ENCODE peak calls at places on chromosomes 6 and 20, in six cellular contexts. N, C, P, T, G and E are unnamed samples.

GRCh38 chr6:170250981-170251775 is 39.7 kb downstream of the DLL1 start:
- DNase-seq in N (no peak), G (peak), T (no peak), C (no peak), P (no peak), E (no peak)

GRCh38 chr6:77502966-77503365 is 39.7 kb upstream of the HTR1B start:
- DNase-seq in T (no peak), G (peak), C (no peak), N (no peak), P (no peak), E (no peak)

GRCh38 chr20:19301843-19302242 is 89.4 kb downstream of the SLC24A3 start:
- DNase-seq in C (no peak), N (no peak), P (no peak), T (no peak), G (peak), E (no peak)

GRCh38 chr6:169024047-169024660 is 229.5 kb downstream of the THBS2 start:
- DNase-seq in G (no peak), P (no peak), C (no peak), N (no peak), T (no peak), E (no peak)

GRCh38 chr6:118899948-118900347 is 6.0 kb downstream of the ASF1A start:
- DNase-seq in G (no peak), P (peak), C (no peak), N (no peak), T (no peak), E (peak)

GRCh38 chr6:142297996-142298753 is 3.6 kb upstream of the ADGRG6 start:
- DNase-seq in G (peak), P (no peak), N (no peak), T (no peak), C (no peak), E (peak)

GRCh38 chr20:57795977-57796560 is 86.3 kb upstream of the PMEPA1 start:
- DNase-seq in T (no peak), N (no peak), C (no peak), P (no peak), G (no peak), E (no peak)

GRCh38 chr20:45630366-45630765 is 718 bp downstream of the WFDC9 start:
- DNase-seq in T (no peak), P (no peak), C (no peak), G (peak), N (no peak), E (no peak)

GRCh38 chr6:106528521-106528920 is 100.8 kb downstream of the RTN4IP1 start:
- DNase-seq in T (no peak), C (no peak), P (no peak), G (no peak), N (no peak), E (no peak)

GRCh38 chr6:85494551-85495337 is 44.9 kb downstream of the NT5E start:
- DNase-seq in N (no peak), P (no peak), G (peak), C (no peak), T (no peak), E (no peak)

GRCh38 chr6:134937426-134937825 is 12.5 kb downstream of the ALDH8A1 start:
- DNase-seq in P (no peak), N (no peak), G (no peak), T (no peak), C (no peak), E (no peak)

GRCh38 chr20:18304618-18305017 is 16.3 kb downstream of the ZNF133 start:
- DNase-seq in C (no peak), G (no peak), P (no peak), T (no peak), N (no peak), E (no peak)

GRCh38 chr6:161369339-161369738 is 95.5 kb upstream of the AGPAT4 start:
- DNase-seq in G (peak), T (no peak), P (no peak), C (no peak), N (no peak), E (no peak)

GRCh38 chr20:3714092-3714491 is 1.7 kb upstream of the SIGLEC1 start:
- DNase-seq in N (no peak), P (no peak), T (no peak), G (no peak), C (no peak), E (no peak)

GRCh38 chr6:49606696-49607390 is 29.8 kb downstream of the RHAG start:
- DNase-seq in N (peak), T (peak), C (no peak), G (peak), P (peak), E (peak)

GRCh38 chr6:81362246-81362645 is 390.2 kb downstream of the TENT5A start:
- DNase-seq in G (no peak), N (no peak), C (no peak), T (no peak), P (no peak), E (no peak)

GRCh38 chr20:19769516-19769915 is 11.5 kb downstream of the RIN2 start:
- DNase-seq in T (no peak), G (no peak), N (no peak), P (no peak), C (no peak), E (no peak)

GRCh38 chr20:57596998-57597939 is 23.0 kb downstream of the ZBP1 start:
- DNase-seq in G (peak), N (peak), P (peak), T (peak), C (peak), E (peak)

GRCh38 chr6:2157441-2158127 is 87.8 kb downstream of the GMDS start:
- DNase-seq in G (peak), N (no peak), C (no peak), P (no peak), T (peak), E (peak)

GRCh38 chr6:23454090-23454998 is 671.7 kb upstream of the NRSN1 start:
- DNase-seq in T (peak), P (peak), G (peak), N (no peak), C (no peak), E (no peak)

GRCh38 chr6:113980937-113981554 is 10.1 kb upstream of the HDAC2 start:
- DNase-seq in T (peak), C (no peak), G (peak), N (peak), P (peak), E (peak)

GRCh38 chr6:46491789-46492547 is 719 bp upstream of the RCAN2 start:
- DNase-seq in T (no peak), G (peak), N (peak), P (peak), C (peak), E (peak)

GRCh38 chr20:48716086-48716485 is 111.7 kb downstream of the PREX1 start:
- DNase-seq in G (no peak), P (no peak), T (peak), N (no peak), C (no peak), E (peak)

GRCh38 chr6:15442467-15442866 is 196.6 kb downstream of the JARID2 start:
- DNase-seq in G (no peak), T (no peak), C (no peak), P (no peak), N (no peak), E (no peak)

GRCh38 chr6:8859501-8859900 is 424.2 kb upstream of the SLC35B3 start:
- DNase-seq in N (no peak), T (no peak), C (no peak), P (no peak), G (no peak), E (no peak)

GRCh38 chr6:43302126-43302525 is 4.1 kb downstream of the SLC22A7 start:
- DNase-seq in T (no peak), C (no peak), P (no peak), N (no peak), G (no peak), E (no peak)

GRCh38 chr20:50207026-50207425 is 16.4 kb downstream of the CEBPB start:
- DNase-seq in T (no peak), P (no peak), N (no peak), G (no peak), C (no peak), E (no peak)

GRCh38 chr6:91781946-91782345 is 1195.1 kb upstream of the MAP3K7 start:
- DNase-seq in C (no peak), T (no peak), G (peak), P (no peak), N (no peak), E (no peak)

GRCh38 chr6:97669191-97669651 is 386.2 kb upstream of the MMS22L start:
- DNase-seq in C (peak), T (peak), G (peak), N (no peak), P (peak), E (peak)

GRCh38 chr6:56695702-56696101 is 53.0 kb upstream of the DST start:
- DNase-seq in P (no peak), C (no peak), N (no peak), G (no peak), T (no peak), E (no peak)

GRCh38 chr20:49982346-49983122 is at the start of gene SNAI1:
- DNase-seq in N (peak), P (peak), T (peak), G (peak), C (peak), E (peak)

GRCh38 chr20:57660510-57661199 is 40.4 kb upstream of the ZBP1 start:
- DNase-seq in C (peak), N (no peak), P (no peak), G (no peak), T (no peak), E (no peak)

GRCh38 chr6:149049230-149049629 is 268.3 kb upstream of the TAB2 start:
- DNase-seq in P (no peak), T (no peak), C (no peak), N (no peak), G (peak), E (no peak)

GRCh38 chr20:13995086-13995665 is at the start of gene MACROD2:
- DNase-seq in G (peak), C (no peak), P (peak), N (no peak), T (peak), E (peak)

GRCh38 chr20:9508240-9508661 is 6.1 kb upstream of the LAMP5 start:
- DNase-seq in N (no peak), P (no peak), T (no peak), C (no peak), G (no peak), E (no peak)

GRCh38 chr6:156175433-156175832 is 601.7 kb upstream of the ARID1B start:
- DNase-seq in N (no peak), C (no peak), G (no peak), T (no peak), P (no peak), E (no peak)

GRCh38 chr6:156174026-156174880 is 602.9 kb upstream of the ARID1B start:
- DNase-seq in N (no peak), G (no peak), C (no peak), P (no peak), T (no peak), E (peak)

GRCh38 chr6:156175971-156176421 is 601.2 kb upstream of the ARID1B start:
- DNase-seq in G (peak), P (peak), T (no peak), N (peak), C (no peak), E (no peak)
- TF ChIP-seq CTCF in G (peak), P (peak), T (no peak), N (peak), C (no peak), E (no peak)

DNA sequence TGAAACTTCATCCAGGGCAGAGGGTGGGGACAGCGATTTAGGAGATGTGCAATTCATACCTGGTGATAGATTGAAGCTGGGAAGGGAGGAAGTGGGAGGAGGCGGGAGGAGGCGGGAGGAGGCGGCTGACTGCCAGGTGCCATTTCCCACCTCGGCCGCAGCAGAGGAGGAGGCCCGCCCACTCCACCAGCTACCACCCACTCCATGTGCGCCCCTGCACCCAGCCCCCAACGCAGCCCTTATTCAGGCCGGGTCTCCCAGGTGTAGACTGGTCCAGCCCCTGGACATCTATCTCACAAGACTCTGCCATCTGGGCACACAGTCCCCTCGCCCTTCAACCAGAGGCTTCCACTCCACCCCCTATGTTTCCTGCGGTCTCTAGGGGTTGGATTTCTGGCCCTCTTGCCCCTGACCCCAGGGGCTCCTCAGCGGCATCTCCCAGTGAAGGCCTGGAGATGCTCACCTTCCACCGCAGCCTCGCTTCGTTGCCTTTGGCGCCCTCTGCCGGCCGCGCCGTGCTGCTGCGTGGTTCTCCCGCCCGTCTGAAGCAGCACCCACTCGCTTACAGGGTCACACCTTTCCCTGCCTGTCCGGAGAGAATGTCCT is 32.6 kb upstream of the FAM83D start:
- DNase-seq in T (peak), N (peak), P (peak), C (peak), G (peak), E (peak)
- TF ChIP-seq CTCF in T (peak), N (peak), P (peak), C (peak), G (peak), E (peak)

DNA sequence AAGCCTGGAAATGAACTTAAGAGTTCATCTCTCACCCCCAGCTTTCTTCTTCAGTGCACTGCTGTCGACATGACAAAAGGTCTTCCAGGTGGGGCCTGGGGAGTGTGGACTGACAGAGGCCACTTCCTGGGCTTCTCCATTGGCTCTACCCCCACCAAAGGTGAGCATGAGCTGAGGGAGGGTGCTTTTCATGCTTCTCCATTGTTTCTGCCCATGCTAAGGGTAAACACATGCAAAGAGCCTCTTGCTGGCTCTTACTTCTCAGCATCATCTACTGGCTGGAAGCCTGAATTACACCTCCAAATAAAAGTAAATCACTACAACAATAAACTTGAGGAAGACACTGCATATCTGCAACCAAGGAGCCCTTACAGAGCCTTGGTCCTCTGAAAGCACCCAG is 227.2 kb downstream of the EPM2A start:
- DNase-seq in G (peak), N (peak), T (peak), C (no peak), P (no peak), E (no peak)
- TF ChIP-seq CTCF in G (peak), N (peak), T (peak), C (no peak), P (peak), E (no peak)

DNA sequence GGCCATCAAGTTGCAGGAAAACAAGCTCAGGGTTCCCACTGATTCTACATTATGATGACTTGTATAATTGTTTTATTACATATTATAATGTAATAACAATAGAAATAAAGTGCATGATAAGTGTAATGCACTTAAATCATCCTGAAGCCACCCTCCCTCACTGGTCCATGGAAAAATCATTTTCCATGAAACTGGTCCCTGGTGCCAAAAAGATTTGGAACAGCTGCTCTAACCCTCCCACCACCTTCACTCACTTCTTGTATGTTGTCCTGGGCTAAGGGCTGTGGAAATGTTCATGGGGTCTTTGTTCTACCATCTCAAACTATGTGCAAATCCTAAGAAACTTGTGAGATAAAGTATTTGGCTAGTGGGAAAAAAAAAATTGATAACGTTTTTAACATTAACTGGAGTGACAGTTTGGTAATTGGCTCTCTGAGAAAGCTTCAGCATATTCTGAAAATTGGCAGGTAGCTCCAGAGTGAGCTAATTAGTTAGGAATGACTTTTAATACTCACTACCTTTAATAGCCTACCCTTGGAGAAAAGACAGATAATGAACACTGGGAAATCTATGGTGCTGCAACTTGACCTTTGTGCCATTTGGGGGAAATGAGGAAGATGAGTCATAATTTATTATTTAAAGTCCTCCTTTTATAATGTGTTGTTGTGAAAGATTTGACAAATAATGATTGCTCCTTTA is 134.0 kb downstream of the LRRC1 start:
- DNase-seq in P (no peak), T (no peak), N (no peak), C (no peak), G (peak), E (no peak)
- TF ChIP-seq CTCF in P (no peak), T (no peak), N (no peak), C (no peak), G (no peak), E (no peak)

GRCh38 chr6:160071805-160072687 is 49.6 kb upstream of the SLC22A1 start:
- DNase-seq in N (peak), T (no peak), P (peak), G (peak), C (no peak), E (no peak)
- TF ChIP-seq CTCF in N (peak), T (no peak), P (peak), G (peak), C (no peak), E (no peak)

DNA sequence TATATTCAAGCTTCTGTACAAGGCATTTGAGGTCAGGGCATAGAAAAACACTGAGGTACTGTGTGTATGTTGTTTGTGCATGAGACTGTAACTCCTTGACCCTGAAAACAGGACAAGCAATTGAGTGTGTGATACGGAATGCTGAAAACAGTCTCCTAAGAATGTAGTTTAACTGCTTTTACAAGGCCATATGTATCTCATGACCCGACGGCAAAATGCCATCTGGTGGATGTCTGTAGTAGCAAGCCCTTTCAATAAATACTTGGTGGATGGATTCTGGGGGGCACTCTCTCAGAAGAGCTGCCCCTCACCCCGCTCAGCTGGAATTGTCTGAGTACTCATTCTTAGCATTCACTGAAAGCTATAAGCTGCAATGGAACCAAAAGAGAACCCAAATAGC is 69.3 kb upstream of the EYS start:
- DNase-seq in P (peak), G (peak), T (no peak), C (no peak), N (no peak), E (no peak)
- TF ChIP-seq CTCF in P (peak), G (no peak), T (no peak), C (no peak), N (no peak), E (no peak)

DNA sequence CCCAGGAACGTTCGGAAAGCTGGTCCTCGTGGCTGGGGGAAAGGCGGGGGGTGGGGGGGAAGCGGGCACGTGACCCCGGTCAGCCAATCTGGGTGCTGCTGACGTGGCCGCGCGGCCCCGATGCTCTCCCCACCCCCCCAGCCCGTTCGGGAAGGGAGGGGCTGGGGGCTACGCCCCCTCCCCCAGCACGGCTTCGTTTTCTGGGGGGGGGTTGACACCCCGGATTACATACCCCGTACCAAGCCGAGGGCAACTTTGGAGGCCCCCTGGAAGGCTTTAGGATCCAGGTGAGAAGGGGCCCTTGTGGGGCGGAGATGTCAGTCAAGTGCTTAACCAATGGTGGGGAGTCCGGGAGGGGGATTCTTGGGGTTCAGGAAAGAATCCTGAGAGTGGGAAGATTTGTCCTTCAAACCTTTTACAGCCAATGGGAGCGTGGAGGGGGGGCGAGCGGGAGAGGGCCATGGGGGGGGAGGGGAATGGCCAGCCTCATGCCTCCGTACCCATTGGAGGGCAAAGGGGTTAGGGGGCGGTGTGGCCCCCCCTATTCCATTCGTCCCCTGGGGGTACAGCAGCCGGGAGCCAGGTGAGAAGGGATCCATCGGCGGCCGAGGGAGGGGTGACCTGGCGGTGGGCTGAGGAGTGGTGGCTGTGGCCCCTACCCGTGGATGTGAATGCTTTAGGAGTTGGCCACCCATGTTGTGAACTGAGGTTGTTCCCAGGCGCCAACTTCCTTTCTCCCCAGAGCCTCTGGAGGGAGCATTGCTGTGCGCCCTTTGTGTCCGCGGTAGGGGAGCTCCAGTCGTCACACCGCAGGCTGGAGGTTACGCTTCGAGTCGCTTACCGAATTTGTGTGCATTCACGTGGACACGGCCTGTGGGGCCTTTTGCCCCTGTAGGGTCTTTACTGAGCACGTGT is 633 bp downstream of the BRD2 start:
- DNase-seq in C (peak), N (peak), P (peak), T (peak), G (peak), E (peak)
- TF ChIP-seq CTCF in C (no peak), N (peak), P (peak), T (no peak), G (peak), E (no peak)

GRCh38 chr6:111668410-111668809 is 62.7 kb upstream of the TRAF3IP2 start:
- DNase-seq in C (no peak), G (no peak), P (no peak), T (no peak), N (no peak), E (no peak)
- TF ChIP-seq CTCF in C (no peak), G (peak), P (peak), T (peak), N (no peak), E (peak)